ENCODE peak calls at places on chromosomes 2 and 18, in eight cellular contexts. Y is small intestine, P is HCT116, Q is keratinocyte, F is colonic mucosa, J is OCI-LY7, E is left lung, G is transverse colon. N is an unnamed sample.

GRCh38 chr18:67600181-67600631 is 83.7 kb upstream of the DSEL start:
- DNase-seq in Y (peak; percentile 21), P (no peak), Q (no peak), F (no peak), J (no peak), E (no peak), G (no peak), N (peak; percentile 18)

GRCh38 chr2:118882693-118883336 is 35.4 kb upstream of the EN1 start:
- DNase-seq in Y (peak; percentile 77), P (peak; percentile 57), Q (peak; percentile 40), F (peak; percentile 80), J (peak; percentile 82), E (peak; percentile 82), G (peak; percentile 79), N (no peak)

GRCh38 chr18:1270081-1270480 is 365.4 kb downstream of the ADCYAP1 start:
- DNase-seq in Y (no peak), P (no peak), Q (no peak), F (no peak), J (no peak), E (no peak), G (no peak), N (no peak)

GRCh38 chr2:217360781-217361485 is 501.1 kb upstream of the TNP1 start:
- DNase-seq in Y (no peak), P (no peak), Q (no peak), F (no peak), J (no peak), E (no peak), G (no peak), N (no peak)

GRCh38 chr18:79902640-79903039 is 48.8 kb downstream of the SLC66A2 start:
- DNase-seq in Y (no peak), P (no peak), Q (no peak), F (no peak), J (no peak), E (peak; percentile 71), G (peak; percentile 6), N (no peak)

GRCh38 chr2:127541849-127542630 is 6.6 kb downstream of the MYO7B start:
- DNase-seq in Y (no peak), P (no peak), Q (no peak), F (no peak), J (no peak), E (no peak), G (no peak), N (no peak)

GRCh38 chr2:3647831-3648651 is 10.0 kb upstream of the ALLC start:
- DNase-seq in Y (no peak), P (no peak), Q (no peak), F (no peak), J (no peak), E (peak; percentile 65), G (no peak), N (no peak)

GRCh38 chr2:156663757-156664409 is 227.7 kb downstream of the GPD2 start:
- DNase-seq in Y (peak; percentile 42), P (no peak), Q (no peak), F (no peak), J (no peak), E (no peak), G (no peak), N (no peak)

GRCh38 chr18:31225668-31226067 is 63.0 kb upstream of the DSC1 start:
- DNase-seq in Y (no peak), P (no peak), Q (no peak), F (no peak), J (no peak), E (no peak), G (no peak), N (no peak)

GRCh38 chr2:42105330-42106256 is 57.8 kb downstream of the PKDCC start:
- DNase-seq in Y (peak; percentile 62), P (no peak), Q (no peak), F (peak; percentile 59), J (peak; percentile 86), E (no peak), G (peak; percentile 67), N (no peak)

GRCh38 chr18:31148580-31148979 is 14.1 kb downstream of the DSC1 start:
- DNase-seq in Y (no peak), P (no peak), Q (no peak), F (no peak), J (no peak), E (no peak), G (no peak), N (no peak)

GRCh38 chr2:45823723-45824206 is 172.3 kb downstream of the PRKCE start:
- DNase-seq in Y (no peak), P (no peak), Q (no peak), F (no peak), J (no peak), E (peak; percentile 79), G (peak; percentile 47), N (peak; percentile 33)

GRCh38 chr2:148653437-148653836 is 8.9 kb downstream of the EPC2 start:
- DNase-seq in Y (no peak), P (no peak), Q (no peak), F (no peak), J (peak; percentile 18), E (no peak), G (no peak), N (no peak)

GRCh38 chr2:24820598-24821432 is 27.6 kb downstream of the CENPO start:
- DNase-seq in Y (no peak), P (no peak), Q (no peak), F (peak; percentile 16), J (no peak), E (peak; percentile 17), G (no peak), N (no peak)

GRCh38 chr2:3493610-3493997 is 25.7 kb downstream of the ADI1 start:
- DNase-seq in Y (no peak), P (no peak), Q (no peak), F (peak; percentile 38), J (no peak), E (no peak), G (no peak), N (no peak)

GRCh38 chr2:228446732-228447131 is 265.2 kb upstream of the SPHKAP start:
- DNase-seq in Y (no peak), P (no peak), Q (no peak), F (no peak), J (no peak), E (no peak), G (no peak), N (no peak)

GRCh38 chr2:101986804-101987740 is 4.7 kb upstream of the IL1R2 start:
- DNase-seq in Y (peak; percentile 46), P (no peak), Q (no peak), F (peak; percentile 88), J (no peak), E (no peak), G (peak; percentile 81), N (no peak)

GRCh38 chr2:191999101-191999836 is 152.4 kb upstream of the CAVIN2 start:
- DNase-seq in Y (no peak), P (no peak), Q (no peak), F (no peak), J (no peak), E (no peak), G (no peak), N (no peak)

GRCh38 chr2:152627010-152627957 is 90.0 kb downstream of the PRPF40A start:
- DNase-seq in Y (peak; percentile 48), P (peak; percentile 18), Q (no peak), F (no peak), J (no peak), E (no peak), G (no peak), N (no peak)
- H3K27ac ChIP-seq in Y (no peak overlapping the region), P (no peak overlapping the region), Q (no peak overlapping the region), F (no peak overlapping the region), J (no peak overlapping the region), E (no peak overlapping the region), G (no peak overlapping the region), N (no peak overlapping the region)

GRCh38 chr2:62595468-62595867 is 89.5 kb upstream of the TMEM17 start:
- DNase-seq in Y (no peak), P (no peak), Q (no peak), F (no peak), J (no peak), E (no peak), G (no peak), N (no peak)

GRCh38 chr2:62593825-62594224 is 87.8 kb upstream of the TMEM17 start:
- DNase-seq in Y (peak; percentile 21), P (no peak), Q (no peak), F (no peak), J (no peak), E (no peak), G (no peak), N (no peak)

GRCh38 chr2:62596061-62596658 is 90.2 kb upstream of the TMEM17 start:
- DNase-seq in Y (no peak), P (no peak), Q (no peak), F (no peak), J (no peak), E (no peak), G (no peak), N (no peak)

GRCh38 chr2:62591491-62591890 is 85.5 kb upstream of the TMEM17 start:
- DNase-seq in Y (no peak), P (no peak), Q (no peak), F (no peak), J (no peak), E (no peak), G (no peak), N (no peak)

GRCh38 chr2:62597323-62597722 is 91.3 kb upstream of the TMEM17 start:
- DNase-seq in Y (no peak), P (no peak), Q (no peak), F (no peak), J (no peak), E (no peak), G (no peak), N (no peak)
- H3K27ac ChIP-seq in Y (no peak overlapping the region), P (no peak overlapping the region), Q (no peak overlapping the region), F (no peak overlapping the region), J (no peak overlapping the region), E (no peak overlapping the region), G (no peak overlapping the region), N (no peak overlapping the region)

GRCh38 chr2:136216073-136216472 is 98.1 kb upstream of the CXCR4 start:
- DNase-seq in Y (no peak), P (no peak), Q (no peak), F (no peak), J (no peak), E (no peak), G (no peak), N (no peak)
- H3K27ac ChIP-seq in Y (no peak overlapping the region), P (no peak overlapping the region), Q (no peak overlapping the region), F (no peak overlapping the region), J (no peak overlapping the region), E (no peak overlapping the region), G (no peak overlapping the region), N (no peak overlapping the region)

DNA sequence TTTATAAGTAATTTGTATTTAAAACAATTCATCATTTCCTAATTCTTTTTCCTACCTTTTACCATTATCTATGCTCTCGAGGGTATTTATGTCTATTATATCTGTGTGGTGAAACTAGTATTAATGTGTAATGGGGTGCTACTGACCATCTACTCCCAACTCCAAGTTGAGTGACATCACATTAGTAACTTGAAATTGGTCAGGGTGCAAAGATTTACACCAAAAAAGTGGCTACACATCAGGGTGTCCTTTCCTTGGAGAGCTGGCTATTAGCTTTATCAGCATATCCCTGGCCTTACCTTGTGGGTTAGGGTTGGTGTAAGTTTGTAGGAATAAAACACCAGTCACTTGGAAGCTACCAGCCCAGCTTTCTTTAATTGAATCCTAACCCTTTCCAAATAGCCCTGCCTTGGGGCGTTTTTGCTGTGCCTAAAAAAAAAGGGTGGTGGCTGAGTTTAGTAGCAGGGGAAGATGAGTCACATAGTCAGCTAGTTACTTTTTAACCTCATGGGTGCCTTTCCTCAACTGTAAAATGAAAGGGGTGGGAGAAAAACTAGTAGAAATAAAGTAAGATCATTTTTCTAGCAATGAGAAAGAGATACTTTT is 14.0 kb downstream of the ANXA4 start:
- DNase-seq in Y (peak; percentile 67), P (peak; percentile 78), Q (peak; percentile 44), F (peak; percentile 70), J (no peak), E (no peak), G (peak; percentile 31), N (no peak)
- H3K27ac ChIP-seq in Y (peak overlapping the region; percentile 40), P (peak overlapping the region; percentile 53), Q (peak overlapping the region; percentile 70), F (peak overlapping the region; percentile 64), J (no peak overlapping the region), E (peak overlapping the region; percentile 27), G (peak overlapping the region; percentile 61), N (peak overlapping the region; percentile 18)

N was measured in epithelial cell of prostate.